ENCODE peak calls at places on chromosomes 5 and 9, in ten cellular contexts. One of them, this sample, is unnamed.

GRCh38 chr9:6498982-6499381 is 86.0 kb downstream of the UHRF2 start:
- DNase-seq in iPS DF 19.7: no peak
- DNase-seq in anterior cingulate cortex: no peak
- DNase-seq in activated CD4-positive, alpha-beta T cell treated with anti-CD3 and anti-CD28 coated beads for 24 hours: no peak
- DNase-seq in stimulated activated CD4-positive, alpha-beta T cell treated with anti-CD3 and anti-CD28 coated beads, Interleukin-1b, Interleukin-23, amount 100 ng/mL, for 24 hours: no peak
- DNase-seq in hypothalamus: no peak
- DNase-seq in T follicular helper cell: no peak
- DNase-seq in GM03348: peak; percentile 51
- DNase-seq in left colon: no peak
- DNase-seq in substantia nigra: no peak
- DNase-seq in this sample: no peak

GRCh38 chr5:1666812-1667588 is 132.6 kb downstream of the MRPL36 start:
- DNase-seq in iPS DF 19.7: no peak
- DNase-seq in anterior cingulate cortex: no peak
- DNase-seq in activated CD4-positive, alpha-beta T cell treated with anti-CD3 and anti-CD28 coated beads for 24 hours: peak; percentile 39
- DNase-seq in stimulated activated CD4-positive, alpha-beta T cell treated with anti-CD3 and anti-CD28 coated beads, Interleukin-1b, Interleukin-23, amount 100 ng/mL, for 24 hours: no peak
- DNase-seq in hypothalamus: no peak
- DNase-seq in T follicular helper cell: peak; percentile 26
- DNase-seq in GM03348: peak; percentile 48
- DNase-seq in left colon: no peak
- DNase-seq in substantia nigra: no peak
- DNase-seq in this sample: no peak

GRCh38 chr5:95615164-95615467 is 4.8 kb upstream of the GPR150 start:
- DNase-seq in iPS DF 19.7: no peak
- DNase-seq in anterior cingulate cortex: no peak
- DNase-seq in activated CD4-positive, alpha-beta T cell treated with anti-CD3 and anti-CD28 coated beads for 24 hours: no peak
- DNase-seq in stimulated activated CD4-positive, alpha-beta T cell treated with anti-CD3 and anti-CD28 coated beads, Interleukin-1b, Interleukin-23, amount 100 ng/mL, for 24 hours: no peak
- DNase-seq in hypothalamus: no peak
- DNase-seq in T follicular helper cell: no peak
- DNase-seq in GM03348: no peak
- DNase-seq in left colon: no peak
- DNase-seq in substantia nigra: no peak
- DNase-seq in this sample: no peak

GRCh38 chr5:74934949-74935751 is 69.0 kb upstream of the FAM169A start:
- DNase-seq in iPS DF 19.7: no peak
- DNase-seq in anterior cingulate cortex: no peak
- DNase-seq in activated CD4-positive, alpha-beta T cell treated with anti-CD3 and anti-CD28 coated beads for 24 hours: no peak
- DNase-seq in stimulated activated CD4-positive, alpha-beta T cell treated with anti-CD3 and anti-CD28 coated beads, Interleukin-1b, Interleukin-23, amount 100 ng/mL, for 24 hours: no peak
- DNase-seq in hypothalamus: no peak
- DNase-seq in T follicular helper cell: no peak
- DNase-seq in GM03348: peak; percentile 65
- DNase-seq in left colon: no peak
- DNase-seq in substantia nigra: no peak
- DNase-seq in this sample: no peak

GRCh38 chr5:99004960-99005359 is 76.2 kb upstream of the CHD1 start:
- DNase-seq in iPS DF 19.7: no peak
- DNase-seq in anterior cingulate cortex: no peak
- DNase-seq in activated CD4-positive, alpha-beta T cell treated with anti-CD3 and anti-CD28 coated beads for 24 hours: no peak
- DNase-seq in stimulated activated CD4-positive, alpha-beta T cell treated with anti-CD3 and anti-CD28 coated beads, Interleukin-1b, Interleukin-23, amount 100 ng/mL, for 24 hours: no peak
- DNase-seq in hypothalamus: no peak
- DNase-seq in T follicular helper cell: no peak
- DNase-seq in GM03348: no peak
- DNase-seq in left colon: no peak
- DNase-seq in substantia nigra: no peak
- DNase-seq in this sample: no peak

GRCh38 chr5:62386824-62387223 is 16.9 kb downstream of the DIMT1 start:
- DNase-seq in iPS DF 19.7: no peak
- DNase-seq in anterior cingulate cortex: no peak
- DNase-seq in activated CD4-positive, alpha-beta T cell treated with anti-CD3 and anti-CD28 coated beads for 24 hours: no peak
- DNase-seq in stimulated activated CD4-positive, alpha-beta T cell treated with anti-CD3 and anti-CD28 coated beads, Interleukin-1b, Interleukin-23, amount 100 ng/mL, for 24 hours: no peak
- DNase-seq in hypothalamus: no peak
- DNase-seq in T follicular helper cell: no peak
- DNase-seq in GM03348: no peak
- DNase-seq in left colon: no peak
- DNase-seq in substantia nigra: no peak
- DNase-seq in this sample: no peak

GRCh38 chr9:81656004-81656403 is 33.3 kb downstream of the TLE1 start:
- DNase-seq in iPS DF 19.7: no peak
- DNase-seq in anterior cingulate cortex: no peak
- DNase-seq in activated CD4-positive, alpha-beta T cell treated with anti-CD3 and anti-CD28 coated beads for 24 hours: no peak
- DNase-seq in stimulated activated CD4-positive, alpha-beta T cell treated with anti-CD3 and anti-CD28 coated beads, Interleukin-1b, Interleukin-23, amount 100 ng/mL, for 24 hours: no peak
- DNase-seq in hypothalamus: no peak
- DNase-seq in T follicular helper cell: no peak
- DNase-seq in GM03348: no peak
- DNase-seq in left colon: peak; percentile 31
- DNase-seq in substantia nigra: no peak
- DNase-seq in this sample: peak; percentile 83

GRCh38 chr5:178237431-178238312 is 5.1 kb upstream of the PHYKPL start:
- DNase-seq in iPS DF 19.7: no peak
- DNase-seq in anterior cingulate cortex: no peak
- DNase-seq in activated CD4-positive, alpha-beta T cell treated with anti-CD3 and anti-CD28 coated beads for 24 hours: no peak
- DNase-seq in stimulated activated CD4-positive, alpha-beta T cell treated with anti-CD3 and anti-CD28 coated beads, Interleukin-1b, Interleukin-23, amount 100 ng/mL, for 24 hours: no peak
- DNase-seq in hypothalamus: no peak
- DNase-seq in T follicular helper cell: no peak
- DNase-seq in GM03348: peak; percentile 46
- DNase-seq in left colon: peak; percentile 84
- DNase-seq in substantia nigra: no peak
- DNase-seq in this sample: no peak